ENCODE peak calls at places on chromosome 16, in six cellular contexts. G, V, F, U, Z and E are unnamed samples.

GRCh38 chr16:2341456-2342447 is 1.2 kb upstream of the ABCA3 start:
- DNase-seq in G (no peak), V (no peak), F (no peak), U (no peak), Z (no peak), E (no peak)

GRCh38 chr16:83722501-83723183 is 85.1 kb upstream of the HSBP1 start:
- DNase-seq in G (no peak), V (peak; percentile 31), F (no peak), U (no peak), Z (no peak), E (no peak)

GRCh38 chr16:11955713-11956123 is 9.3 kb upstream of the TNFRSF17 start:
- DNase-seq in G (no peak), V (peak; percentile 98), F (no peak), U (no peak), Z (no peak), E (no peak)

GRCh38 chr16:84368327-84368996 is at the start of gene ATP2C2:
- DNase-seq in G (no peak), V (no peak), F (no peak), U (no peak), Z (no peak), E (no peak)

GRCh38 chr16:66250686-66251405 is 115.6 kb upstream of the CDH5 start:
- DNase-seq in G (no peak), V (peak; percentile 74), F (no peak), U (peak; percentile 82), Z (no peak), E (no peak)

GRCh38 chr16:88784074-88784855 is 755 bp downstream of the PIEZO1 start:
- DNase-seq in G (no peak), V (peak; percentile 93), F (no peak), U (no peak), Z (no peak), E (no peak)

GRCh38 chr16:89711601-89712475 is 8.9 kb downstream of the VPS9D1 start:
- DNase-seq in G (no peak), V (peak; percentile 84), F (peak; percentile 40), U (no peak), Z (no peak), E (no peak)

GRCh38 chr16:89349947-89350633 is 132.6 kb downstream of the ZNF778 start:
- DNase-seq in G (no peak), V (no peak), F (no peak), U (no peak), Z (no peak), E (no peak)

GRCh38 chr16:88854306-88855111 is 2.2 kb downstream of the GALNS start:
- DNase-seq in G (no peak), V (no peak), F (no peak), U (no peak), Z (no peak), E (no peak)

GRCh38 chr16:31451681-31452351 is 7.5 kb upstream of the ARMC5 start:
- DNase-seq in G (peak; percentile 58), V (peak; percentile 89), F (peak; percentile 67), U (no peak), Z (no peak), E (no peak)

GRCh38 chr16:3045758-3046505 is 429 bp upstream of the MMP25 start:
- DNase-seq in G (no peak), V (peak; percentile 34), F (no peak), U (no peak), Z (no peak), E (no peak)

GRCh38 chr16:7581175-7581574 is 248.5 kb downstream of the RBFOX1 start:
- DNase-seq in G (no peak), V (no peak), F (no peak), U (no peak), Z (no peak), E (no peak)

GRCh38 chr16:89871895-89872294 is 1.5 kb upstream of the TCF25 start:
- DNase-seq in G (no peak), V (no peak), F (no peak), U (no peak), Z (no peak), E (no peak)

GRCh38 chr16:87441886-87442580 is 49.9 kb downstream of the MAP1LC3B start:
- DNase-seq in G (no peak), V (peak; percentile 20), F (no peak), U (no peak), Z (no peak), E (no peak)

GRCh38 chr16:50509521-50510341 is 38.5 kb upstream of the NKD1 start:
- DNase-seq in G (no peak), V (peak; percentile 13), F (no peak), U (peak; percentile 27), Z (peak; percentile 22), E (peak; percentile 23)

GRCh38 chr16:53672461-53672860 is 31.2 kb downstream of the RPGRIP1L start:
- DNase-seq in G (no peak), V (no peak), F (no peak), U (no peak), Z (no peak), E (no peak)

GRCh38 chr16:19393226-19394074 is 24.2 kb upstream of the TMC5 start:
- DNase-seq in G (no peak), V (peak; percentile 40), F (no peak), U (no peak), Z (no peak), E (peak; percentile 3)

GRCh38 chr16:80947239-80947638 is 59.4 kb downstream of the CMC2 start:
- DNase-seq in G (no peak), V (no peak), F (no peak), U (no peak), Z (no peak), E (no peak)

GRCh38 chr16:83606486-83607030 is 201.2 kb upstream of the HSBP1 start:
- DNase-seq in G (no peak), V (no peak), F (no peak), U (no peak), Z (no peak), E (no peak)

GRCh38 chr16:79250457-79251098 is 350.0 kb downstream of the MAF start:
- DNase-seq in G (no peak), V (no peak), F (no peak), U (no peak), Z (no peak), E (no peak)

GRCh38 chr16:68902376-68903345 is 59.3 kb downstream of the TANGO6 start:
- DNase-seq in G (peak; percentile 44), V (peak; percentile 72), F (peak; percentile 69), U (peak; percentile 62), Z (peak; percentile 48), E (peak; percentile 55)

GRCh38 chr16:27690604-27691003 is 140.7 kb downstream of the KATNIP start:
- DNase-seq in G (peak; percentile 39), V (peak; percentile 42), F (no peak), U (no peak), Z (no peak), E (no peak)

GRCh38 chr16:88927661-88928060 is 49.3 kb downstream of the CBFA2T3 start:
- DNase-seq in G (no peak), V (no peak), F (no peak), U (no peak), Z (no peak), E (no peak)

GRCh38 chr16:48489376-48489775 is 104.2 kb upstream of the SIAH1 start:
- DNase-seq in G (no peak), V (no peak), F (no peak), U (no peak), Z (no peak), E (no peak)

GRCh38 chr16:67822511-67822910 is 15.8 kb downstream of the TSNAXIP1 start:
- DNase-seq in G (no peak), V (peak; percentile 68), F (no peak), U (no peak), Z (no peak), E (no peak)

GRCh38 chr16:88287219-88287618 is 95.5 kb upstream of the ZNF469 start:
- DNase-seq in G (no peak), V (no peak), F (no peak), U (no peak), Z (no peak), E (no peak)

GRCh38 chr16:86578056-86578455 is 293 bp upstream of the FOXL1 start:
- DNase-seq in G (no peak), V (peak; percentile 78), F (no peak), U (no peak), Z (no peak), E (no peak)

GRCh38 chr16:73418746-73419145 is 370.8 kb upstream of the ZFHX3 start:
- DNase-seq in G (no peak), V (no peak), F (no peak), U (no peak), Z (no peak), E (no peak)

GRCh38 chr16:57906385-57907316 is 64.3 kb downstream of the CNGB1 start:
- DNase-seq in G (no peak), V (peak; percentile 51), F (no peak), U (no peak), Z (no peak), E (peak; percentile 12)

GRCh38 chr16:31094088-31094423 is 541 bp downstream of the VKORC1 start:
- DNase-seq in G (no peak), V (peak; percentile 41), F (no peak), U (no peak), Z (no peak), E (peak; percentile 20)

GRCh38 chr16:71473891-71474290 is 11.8 kb upstream of the ZNF23 start:
- DNase-seq in G (no peak), V (peak; percentile 23), F (no peak), U (no peak), Z (no peak), E (no peak)

GRCh38 chr16:1206786-1207185 is 18.3 kb downstream of the TPSG1 start:
- DNase-seq in G (no peak), V (no peak), F (no peak), U (no peak), Z (no peak), E (no peak)

GRCh38 chr16:78729687-78730086 is 630.2 kb downstream of the WWOX start:
- DNase-seq in G (no peak), V (no peak), F (no peak), U (no peak), Z (no peak), E (no peak)

GRCh38 chr16:74936902-74937560 is 47.9 kb downstream of the WDR59 start:
- DNase-seq in G (no peak), V (peak; percentile 84), F (no peak), U (no peak), Z (no peak), E (no peak)

GRCh38 chr16:54284931-54285413 is 1.6 kb downstream of the IRX3 start:
- DNase-seq in G (no peak), V (peak; percentile 50), F (no peak), U (no peak), Z (no peak), E (no peak)

GRCh38 chr16:80733366-80733901 is 71.0 kb downstream of the CDYL2 start:
- DNase-seq in G (no peak), V (no peak), F (no peak), U (no peak), Z (no peak), E (no peak)

GRCh38 chr16:2768403-2769089 is 8.5 kb downstream of the ELOB start:
- DNase-seq in G (no peak), V (no peak), F (no peak), U (no peak), Z (no peak), E (no peak)

GRCh38 chr16:17222756-17223411 is 247.9 kb downstream of the XYLT1 start:
- DNase-seq in G (no peak), V (no peak), F (no peak), U (peak; percentile 30), Z (no peak), E (no peak)